ENCODE peak calls at places on chromosomes 7 and 10, in ten cellular contexts. Y is transverse colon, C is H1, B is upper lobe of left lung, N is Panc1, I is suprapubic skin, W is GM12878, M is spleen, E is SK-N-SH, T is HCT116. Z is an unnamed sample.
A peak's percentile ranks its signal among the peaks of the same experiment; 100 is the strongest.

GRCh38 chr10:127195041-127195506 is 1.3 kb downstream of the INSYN2A start:
- DNase-seq in T (no peak), C (peak; percentile 67), I (no peak), B (no peak), E (peak; percentile 65), W (no peak), Y (no peak), N (no peak), M (no peak), Z (no peak)

GRCh38 chr7:78039791-78040776 is 241.5 kb downstream of the PHTF2 start:
- DNase-seq in W (no peak), M (peak; percentile 86), T (peak; percentile 23), E (no peak), C (peak; percentile 95), Y (peak; percentile 23), I (no peak), B (peak; percentile 31), N (no peak), Z (peak; percentile 31)

GRCh38 chr7:14521183-14521582 is 381.4 kb downstream of the DGKB start:
- DNase-seq in E (no peak), M (no peak), T (no peak), B (no peak), N (no peak), Y (no peak), I (no peak), W (no peak), C (no peak), Z (no peak)

GRCh38 chr10:14534152-14534551 is 203.4 kb upstream of the FRMD4A start:
- DNase-seq in T (no peak), Y (peak; percentile 48), I (no peak), E (no peak), N (no peak), W (no peak), B (no peak), C (no peak), M (no peak), Z (no peak)

GRCh38 chr10:35185260-35186034 is 58.8 kb downstream of the CREM start:
- DNase-seq in T (no peak), B (no peak), E (no peak), W (no peak), M (no peak), N (no peak), C (no peak), Y (no peak), I (no peak), Z (no peak)

GRCh38 chr7:1455241-1455939 is 3.9 kb downstream of the MICALL2 start:
- DNase-seq in M (no peak), I (no peak), Y (peak; percentile 87), B (peak; percentile 93), E (no peak), N (no peak), T (peak; percentile 63), C (no peak), W (no peak), Z (peak; percentile 95)

GRCh38 chr10:25815999-25816768 is 117.8 kb upstream of the MYO3A start:
- DNase-seq in Y (no peak), C (no peak), T (no peak), E (no peak), B (no peak), W (no peak), M (no peak), I (no peak), N (no peak), Z (no peak)

GRCh38 chr7:30278386-30278785 is 6.0 kb upstream of the ZNRF2 start:
- DNase-seq in M (no peak), N (no peak), I (no peak), W (no peak), E (no peak), B (peak; percentile 25), C (no peak), Y (no peak), T (no peak), Z (no peak)

GRCh38 chr7:12257582-12257981 is 46.5 kb downstream of the TMEM106B start:
- DNase-seq in M (no peak), C (no peak), N (no peak), W (peak; percentile 86), B (no peak), T (no peak), E (no peak), I (no peak), Y (no peak), Z (no peak)

GRCh38 chr7:47666164-47666862 is 84.4 kb upstream of the TNS3 start:
- DNase-seq in I (no peak), N (no peak), Y (no peak), E (no peak), W (no peak), C (no peak), T (no peak), M (no peak), B (no peak), Z (no peak)

GRCh38 chr7:41887446-41887845 is 184.6 kb upstream of the INHBA start:
- DNase-seq in I (no peak), Y (no peak), N (no peak), T (no peak), B (no peak), C (no peak), W (no peak), E (no peak), M (no peak), Z (no peak)

GRCh38 chr10:67609996-67610793 is 85.8 kb downstream of the CTNNA3 start:
- DNase-seq in C (no peak), Y (no peak), N (no peak), I (no peak), E (no peak), T (no peak), W (no peak), M (no peak), B (no peak), Z (no peak)

GRCh38 chr10:86733260-86733671 is 23.2 kb upstream of the BMPR1A start:
- DNase-seq in W (no peak), Y (peak; percentile 40), M (no peak), N (no peak), B (peak; percentile 60), E (no peak), I (no peak), T (no peak), C (no peak), Z (no peak)

GRCh38 chr10:86732771-86733170 is 23.6 kb upstream of the BMPR1A start:
- DNase-seq in Y (no peak), T (no peak), N (no peak), M (no peak), E (no peak), C (no peak), I (no peak), B (no peak), W (no peak), Z (no peak)

GRCh38 chr10:86730227-86730626 is 26.2 kb upstream of the BMPR1A start:
- DNase-seq in W (no peak), M (no peak), E (peak; percentile 58), I (no peak), C (no peak), B (no peak), T (no peak), N (no peak), Y (peak; percentile 74), Z (peak; percentile 76)

GRCh38 chr10:86729677-86730076 is 26.7 kb upstream of the BMPR1A start:
- DNase-seq in B (no peak), T (no peak), C (no peak), Y (no peak), W (no peak), M (no peak), I (no peak), E (no peak), N (no peak), Z (no peak)

GRCh38 chr10:86734209-86734988 is 22.0 kb upstream of the BMPR1A start:
- DNase-seq in N (no peak), W (no peak), B (no peak), E (no peak), C (no peak), T (no peak), Y (no peak), I (no peak), M (no peak), Z (no peak)
- TF ChIP-seq POLR2AphosphoS5 in N (no peak), W (no peak), B (no peak), E (no peak), C (no peak), T (no peak), Y (no peak), I (no peak), M (no peak), Z (no peak)

DNA sequence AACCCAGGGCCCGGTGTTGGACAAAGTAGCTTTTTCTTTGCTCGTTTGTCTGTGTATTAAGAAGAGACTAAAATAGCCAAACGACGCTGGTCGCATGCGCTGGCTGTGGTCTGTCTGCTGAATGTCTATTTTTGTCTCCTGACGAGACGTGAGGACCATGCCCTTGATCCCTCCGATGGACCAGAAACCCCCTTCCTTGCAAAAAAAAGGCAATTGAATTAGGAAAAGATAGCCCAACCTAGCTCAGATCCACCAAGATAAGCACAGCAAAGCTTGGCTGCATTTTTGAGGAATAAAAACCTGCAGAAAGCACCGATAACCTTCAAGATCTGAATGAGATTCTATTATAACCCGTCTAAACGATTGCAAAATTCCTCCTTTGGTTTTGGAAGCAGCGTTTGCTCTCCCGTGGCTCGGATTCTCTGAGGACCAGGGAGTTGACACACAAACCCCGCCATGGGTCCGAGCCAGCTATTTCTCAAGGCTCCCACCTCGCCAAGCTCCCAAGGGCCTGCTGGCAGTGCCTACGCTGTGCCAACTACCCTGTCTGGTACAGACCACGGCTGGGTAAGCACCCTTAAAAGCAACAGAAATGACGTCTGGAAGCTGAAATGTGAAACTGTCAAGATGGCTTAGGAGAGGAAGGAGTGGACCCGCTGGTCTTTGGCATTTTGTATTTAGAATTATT is 17.7 kb upstream of the TTYH3 start:
- DNase-seq in B (peak; percentile 89), C (no peak), I (no peak), M (no peak), W (no peak), T (no peak), N (no peak), E (peak; percentile 77), Y (no peak), Z (no peak)
- TF ChIP-seq POLR2AphosphoS5 in B (no peak), C (no peak), I (no peak), M (no peak), W (no peak), T (no peak), N (no peak), E (no peak), Y (no peak), Z (peak; percentile 31)

DNA sequence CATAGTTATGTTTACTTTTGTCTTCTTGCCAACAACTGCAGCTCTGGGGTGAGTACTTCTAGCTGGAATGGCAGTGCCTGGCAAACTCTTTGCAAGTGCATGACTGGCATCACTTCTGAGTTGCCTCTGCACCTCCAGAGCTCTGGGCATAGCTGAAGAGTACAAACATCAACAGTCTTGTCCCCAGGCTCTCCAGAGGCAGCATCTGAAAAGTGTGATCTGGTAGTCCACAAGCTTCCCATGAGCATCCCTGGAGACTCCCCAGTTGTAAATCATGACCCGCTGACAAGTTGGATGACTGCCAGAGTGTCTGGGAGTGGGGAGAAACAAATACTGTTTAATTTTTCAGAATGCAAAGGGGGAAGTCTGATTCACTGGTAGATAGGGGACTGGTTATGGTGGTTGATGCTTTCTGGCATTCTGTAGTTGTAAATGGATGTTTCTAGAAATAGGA is 138.9 kb upstream of the CDK13 start:
- DNase-seq in N (no peak), I (no peak), T (no peak), C (no peak), M (no peak), E (peak; percentile 81), Y (no peak), W (no peak), B (no peak), Z (no peak)
- TF ChIP-seq POLR2AphosphoS5 in N (no peak), I (no peak), T (no peak), C (no peak), M (no peak), E (no peak), Y (no peak), W (no peak), B (no peak), Z (no peak)

GRCh38 chr10:110304780-110305421 is at the start of gene SMNDC1:
- DNase-seq in M (peak; percentile 98), B (peak; percentile 97), N (peak; percentile 91), E (peak; percentile 95), W (peak; percentile 89), T (peak; percentile 99), C (peak; percentile 99), Y (peak; percentile 99), I (peak; percentile 99), Z (peak; percentile 99)
- TF ChIP-seq POLR2AphosphoS5 in M (peak; percentile 96), B (peak; percentile 93), N (peak; percentile 88), E (peak; percentile 85), W (peak; percentile 95), T (peak; percentile 95), C (peak; percentile 84), Y (peak; percentile 92), I (no peak), Z (peak; percentile 89)

Z was measured in stomach.